ENCODE peak calls at places on chromosomes 3 and 15, in eight cellular contexts. A is AG10803; B is T-helper 9 cell; S is stimulated activated CD8-positive, alpha-beta memory T cell treated with anti-CD3 and anti-CD28 coated beads, Interleukin-15, amount 100 ng/mL, for 4 hours; E is stimulated activated CD4-positive, alpha-beta T cell treated with anti-CD3 and anti-CD28 coated beads, Interleukin-4, amount 100 ng/mL, for 1 hour; R is H4; C is activated CD4-positive, alpha-beta T cell treated with anti-CD3 and anti-CD28 coated beads, Interleukin-2, amount 10 ng/mL, durations not matched to agents 24 days and 14 days; Z is BJ. F is an unnamed sample.
A peak's percentile ranks its signal among the peaks of the same experiment; 100 is the strongest.

GRCh38 chr3:110419096-110419495 is 652.5 kb upstream of the NECTIN3 start:
- DNase-seq in A (no peak), B (no peak), S (no peak), E (no peak), R (peak; percentile 27), C (no peak), Z (no peak), F (no peak)

GRCh38 chr3:52481819-52482521 is 13.2 kb upstream of the STAB1 start:
- DNase-seq in A (no peak), B (peak; percentile 24), S (no peak), E (no peak), R (no peak), C (peak; percentile 67), Z (no peak), F (peak; percentile 34)

GRCh38 chr3:50316657-50317242 is 5.8 kb downstream of the HYAL2 start:
- DNase-seq in A (no peak), B (peak; percentile 73), S (peak; percentile 50), E (peak; percentile 60), R (peak; percentile 75), C (peak; percentile 77), Z (no peak), F (no peak)

GRCh38 chr15:25171111-25171811 is 216.5 kb downstream of the SNRPN start:
- DNase-seq in A (no peak), B (no peak), S (no peak), E (no peak), R (no peak), C (peak; percentile 45), Z (no peak), F (no peak)

GRCh38 chr3:156681003-156681402 is 6.6 kb downstream of the TIPARP start:
- DNase-seq in A (peak; percentile 93), B (no peak), S (no peak), E (no peak), R (peak; percentile 52), C (no peak), Z (peak; percentile 85), F (no peak)

GRCh38 chr3:180980612-180981011 is 8.9 kb downstream of the DNAJC19 start:
- DNase-seq in A (peak; percentile 25), B (no peak), S (no peak), E (no peak), R (no peak), C (no peak), Z (no peak), F (no peak)

GRCh38 chr15:81940467-81941451 is 105.1 kb downstream of the MEX3B start:
- DNase-seq in A (peak; percentile 67), B (no peak), S (no peak), E (no peak), R (no peak), C (no peak), Z (no peak), F (no peak)

GRCh38 chr15:30953731-30954378 is 37.6 kb downstream of the MTMR10 start:
- DNase-seq in A (peak; percentile 93), B (no peak), S (no peak), E (no peak), R (peak; percentile 80), C (no peak), Z (peak; percentile 73), F (peak; percentile 65)

GRCh38 chr3:171284308-171285075 is 175.7 kb downstream of the TNIK start:
- DNase-seq in A (peak; percentile 96), B (no peak), S (no peak), E (no peak), R (peak; percentile 85), C (no peak), Z (peak; percentile 88), F (peak; percentile 37)

GRCh38 chr3:159583662-159584061 is 405.0 kb upstream of the IL12A start:
- DNase-seq in A (peak; percentile 78), B (no peak), S (no peak), E (no peak), R (no peak), C (no peak), Z (no peak), F (no peak)

GRCh38 chr3:132445812-132446211 is 28.5 kb downstream of the DNAJC13 start:
- DNase-seq in A (peak; percentile 86), B (no peak), S (no peak), E (no peak), R (peak; percentile 82), C (no peak), Z (peak; percentile 69), F (peak; percentile 87)

GRCh38 chr3:122102191-122102935 is 47.2 kb downstream of the CD86 start:
- DNase-seq in A (no peak), B (no peak), S (no peak), E (peak; percentile 12), R (no peak), C (peak; percentile 65), Z (no peak), F (no peak)

GRCh38 chr3:78645628-78646310 is 1122.0 kb downstream of the ROBO1 start:
- DNase-seq in A (peak; percentile 77), B (no peak), S (no peak), E (no peak), R (peak; percentile 48), C (peak; percentile 62), Z (peak; percentile 41), F (peak; percentile 76)

GRCh38 chr3:197027896-197028710 is 1.5 kb downstream of the MELTF start:
- DNase-seq in A (no peak), B (no peak), S (no peak), E (no peak), R (no peak), C (peak; percentile 59), Z (no peak), F (peak; percentile 22)

GRCh38 chr3:52121813-52122212 is 32.4 kb downstream of the POC1A start:
- DNase-seq in A (no peak), B (no peak), S (no peak), E (no peak), R (no peak), C (no peak), Z (no peak), F (no peak)

GRCh38 chr3:155026999-155027591 is 53.0 kb upstream of the MME start:
- DNase-seq in A (peak; percentile 94), B (no peak), S (no peak), E (no peak), R (no peak), C (no peak), Z (no peak), F (no peak)

GRCh38 chr3:134079111-134079531 is 49.4 kb upstream of the SLCO2A1 start:
- DNase-seq in A (peak; percentile 28), B (no peak), S (no peak), E (no peak), R (no peak), C (no peak), Z (no peak), F (no peak)

GRCh38 chr15:71355268-71355667 is 240.0 kb downstream of the THSD4 start:
- DNase-seq in A (no peak), B (no peak), S (no peak), E (no peak), R (no peak), C (no peak), Z (no peak), F (no peak)

GRCh38 chr3:177569823-177570657 is 372.8 kb upstream of the TBL1XR1 start:
- DNase-seq in A (peak; percentile 80), B (no peak), S (no peak), E (no peak), R (no peak), C (no peak), Z (no peak), F (no peak)